ENCODE peak calls at places on chromosome 5, in eight cellular contexts. One of them, this sample, is unnamed.
A peak's percentile ranks its signal among the peaks of the same experiment; 100 is the strongest.

GRCh38 chr5:178994580-178995340 is at the start of gene GRM6:
- DNase-seq in neuronal stem cell: peak; percentile 35
- DNase-seq in A549: no peak
- DNase-seq in fibroblast of lung: no peak
- DNase-seq in CD8-positive, alpha-beta T cell: no peak
- DNase-seq in IMR-90: no peak
- DNase-seq in tibial artery: no peak
- DNase-seq in esophagus squamous epithelium: no peak
- DNase-seq in this sample: no peak

GRCh38 chr5:14296533-14297331 is 153.6 kb downstream of the TRIO start:
- DNase-seq in IMR-90: peak; percentile 36
- DNase-seq in CD8-positive, alpha-beta T cell: no peak
- DNase-seq in esophagus squamous epithelium: no peak
- DNase-seq in A549: no peak
- DNase-seq in neuronal stem cell: no peak
- DNase-seq in fibroblast of lung: no peak
- DNase-seq in tibial artery: no peak
- DNase-seq in this sample: no peak

GRCh38 chr5:180785151-180785781 is 17.3 kb downstream of the MGAT1 start:
- DNase-seq in CD8-positive, alpha-beta T cell: no peak
- DNase-seq in A549: no peak
- DNase-seq in neuronal stem cell: no peak
- DNase-seq in fibroblast of lung: peak; percentile 41
- DNase-seq in IMR-90: peak; percentile 87
- DNase-seq in tibial artery: no peak
- DNase-seq in esophagus squamous epithelium: no peak
- DNase-seq in this sample: peak; percentile 62

GRCh38 chr5:131548190-131548589 is 86.8 kb downstream of the RAPGEF6 start:
- DNase-seq in neuronal stem cell: no peak
- DNase-seq in fibroblast of lung: no peak
- DNase-seq in A549: no peak
- DNase-seq in tibial artery: no peak
- DNase-seq in IMR-90: no peak
- DNase-seq in esophagus squamous epithelium: no peak
- DNase-seq in CD8-positive, alpha-beta T cell: no peak
- DNase-seq in this sample: no peak

GRCh38 chr5:96292582-96293247 is 140.3 kb downstream of the PCSK1 start:
- DNase-seq in tibial artery: peak; percentile 68
- DNase-seq in neuronal stem cell: no peak
- DNase-seq in IMR-90: no peak
- DNase-seq in fibroblast of lung: peak; percentile 65
- DNase-seq in A549: no peak
- DNase-seq in CD8-positive, alpha-beta T cell: no peak
- DNase-seq in esophagus squamous epithelium: no peak
- DNase-seq in this sample: no peak

GRCh38 chr5:133706732-133707430 is 94.5 kb upstream of the FSTL4 start:
- DNase-seq in A549: no peak
- DNase-seq in esophagus squamous epithelium: no peak
- DNase-seq in IMR-90: no peak
- DNase-seq in tibial artery: no peak
- DNase-seq in fibroblast of lung: no peak
- DNase-seq in CD8-positive, alpha-beta T cell: no peak
- DNase-seq in neuronal stem cell: no peak
- DNase-seq in this sample: peak; percentile 9

GRCh38 chr5:57215629-57216195 is 41.9 kb downstream of the GPBP1 start:
- DNase-seq in tibial artery: no peak
- DNase-seq in CD8-positive, alpha-beta T cell: no peak
- DNase-seq in IMR-90: peak; percentile 44
- DNase-seq in esophagus squamous epithelium: no peak
- DNase-seq in fibroblast of lung: peak; percentile 37
- DNase-seq in neuronal stem cell: no peak
- DNase-seq in A549: no peak
- DNase-seq in this sample: no peak

GRCh38 chr5:131394128-131394527 is 130.3 kb downstream of the CDC42SE2 start:
- DNase-seq in fibroblast of lung: peak; percentile 21
- DNase-seq in A549: no peak
- DNase-seq in esophagus squamous epithelium: no peak
- DNase-seq in IMR-90: peak; percentile 69
- DNase-seq in tibial artery: no peak
- DNase-seq in neuronal stem cell: no peak
- DNase-seq in CD8-positive, alpha-beta T cell: no peak
- DNase-seq in this sample: peak; percentile 35

GRCh38 chr5:180808461-180809000 is 5.9 kb upstream of the MGAT1 start:
- DNase-seq in A549: no peak
- DNase-seq in fibroblast of lung: no peak
- DNase-seq in IMR-90: no peak
- DNase-seq in CD8-positive, alpha-beta T cell: no peak
- DNase-seq in neuronal stem cell: no peak
- DNase-seq in esophagus squamous epithelium: no peak
- DNase-seq in tibial artery: peak; percentile 18
- DNase-seq in this sample: peak; percentile 19

GRCh38 chr5:177256296-177256695 is 47.2 kb downstream of the RAB24 start:
- DNase-seq in neuronal stem cell: no peak
- DNase-seq in IMR-90: no peak
- DNase-seq in A549: peak; percentile 13
- DNase-seq in fibroblast of lung: no peak
- DNase-seq in esophagus squamous epithelium: no peak
- DNase-seq in tibial artery: no peak
- DNase-seq in CD8-positive, alpha-beta T cell: no peak
- DNase-seq in this sample: peak; percentile 62

GRCh38 chr5:14587143-14587542 is 5.6 kb downstream of the OTULINL start:
- DNase-seq in neuronal stem cell: no peak
- DNase-seq in A549: no peak
- DNase-seq in tibial artery: peak; percentile 67
- DNase-seq in IMR-90: no peak
- DNase-seq in CD8-positive, alpha-beta T cell: no peak
- DNase-seq in fibroblast of lung: no peak
- DNase-seq in esophagus squamous epithelium: no peak
- DNase-seq in this sample: peak; percentile 77

GRCh38 chr5:14153932-14154646 is 10.9 kb downstream of the TRIO start:
- DNase-seq in fibroblast of lung: peak; percentile 85
- DNase-seq in IMR-90: peak; percentile 83
- DNase-seq in CD8-positive, alpha-beta T cell: no peak
- DNase-seq in esophagus squamous epithelium: no peak
- DNase-seq in tibial artery: peak; percentile 84
- DNase-seq in neuronal stem cell: no peak
- DNase-seq in A549: peak; percentile 57
- DNase-seq in this sample: no peak

GRCh38 chr5:35854248-35854647 is 2.4 kb upstream of the IL7R start:
- DNase-seq in fibroblast of lung: no peak
- DNase-seq in IMR-90: no peak
- DNase-seq in A549: no peak
- DNase-seq in tibial artery: no peak
- DNase-seq in CD8-positive, alpha-beta T cell: peak; percentile 47
- DNase-seq in neuronal stem cell: no peak
- DNase-seq in esophagus squamous epithelium: no peak
- DNase-seq in this sample: no peak

GRCh38 chr5:44862808-44863207 is 54.1 kb downstream of the MRPS30 start:
- DNase-seq in A549: peak; percentile 33
- DNase-seq in fibroblast of lung: peak; percentile 49
- DNase-seq in neuronal stem cell: no peak
- DNase-seq in tibial artery: no peak
- DNase-seq in esophagus squamous epithelium: no peak
- DNase-seq in CD8-positive, alpha-beta T cell: no peak
- DNase-seq in IMR-90: peak; percentile 1
- DNase-seq in this sample: no peak

GRCh38 chr5:123036391-123037103 is at the start of gene PPIC:
- DNase-seq in fibroblast of lung: peak; percentile 81
- DNase-seq in tibial artery: peak; percentile 86
- DNase-seq in IMR-90: peak; percentile 71
- DNase-seq in CD8-positive, alpha-beta T cell: no peak
- DNase-seq in A549: peak; percentile 90
- DNase-seq in neuronal stem cell: peak; percentile 58
- DNase-seq in esophagus squamous epithelium: no peak
- DNase-seq in this sample: peak; percentile 97

GRCh38 chr5:168976311-168976893 is 324.5 kb downstream of the SLIT3 start:
- DNase-seq in CD8-positive, alpha-beta T cell: no peak
- DNase-seq in neuronal stem cell: no peak
- DNase-seq in esophagus squamous epithelium: no peak
- DNase-seq in fibroblast of lung: no peak
- DNase-seq in A549: no peak
- DNase-seq in IMR-90: no peak
- DNase-seq in tibial artery: no peak
- DNase-seq in this sample: no peak

GRCh38 chr5:173499471-173500212 is 116.8 kb downstream of the BOD1 start:
- DNase-seq in IMR-90: no peak
- DNase-seq in CD8-positive, alpha-beta T cell: no peak
- DNase-seq in A549: no peak
- DNase-seq in neuronal stem cell: no peak
- DNase-seq in esophagus squamous epithelium: no peak
- DNase-seq in fibroblast of lung: no peak
- DNase-seq in tibial artery: peak; percentile 48
- DNase-seq in this sample: peak; percentile 45

GRCh38 chr5:72957337-72957736 is 1.5 kb downstream of the FCHO2 start:
- DNase-seq in fibroblast of lung: no peak
- DNase-seq in tibial artery: no peak
- DNase-seq in IMR-90: no peak
- DNase-seq in CD8-positive, alpha-beta T cell: no peak
- DNase-seq in esophagus squamous epithelium: no peak
- DNase-seq in A549: no peak
- DNase-seq in neuronal stem cell: no peak
- DNase-seq in this sample: no peak
- H3K4me3 ChIP-seq in fibroblast of lung: peak overlapping the region; percentile 78
- H3K4me3 ChIP-seq in tibial artery: peak overlapping the region; percentile 87
- H3K4me3 ChIP-seq in IMR-90: peak overlapping the region; percentile 81
- H3K4me3 ChIP-seq in CD8-positive, alpha-beta T cell: no peak overlapping the region
- H3K4me3 ChIP-seq in esophagus squamous epithelium: peak overlapping the region; percentile 87
- H3K4me3 ChIP-seq in A549: peak overlapping the region; percentile 94
- H3K4me3 ChIP-seq in neuronal stem cell: no peak overlapping the region
- H3K4me3 ChIP-seq in this sample: peak overlapping the region; percentile 91

GRCh38 chr5:4579679-4580078 is 560.5 kb upstream of the ADAMTS16 start:
- DNase-seq in esophagus squamous epithelium: no peak
- DNase-seq in tibial artery: no peak
- DNase-seq in CD8-positive, alpha-beta T cell: no peak
- DNase-seq in fibroblast of lung: no peak
- DNase-seq in neuronal stem cell: no peak
- DNase-seq in A549: no peak
- DNase-seq in IMR-90: no peak
- DNase-seq in this sample: no peak

GRCh38 chr5:4584982-4585381 is 555.1 kb upstream of the ADAMTS16 start:
- DNase-seq in fibroblast of lung: no peak
- DNase-seq in neuronal stem cell: no peak
- DNase-seq in CD8-positive, alpha-beta T cell: no peak
- DNase-seq in A549: no peak
- DNase-seq in esophagus squamous epithelium: no peak
- DNase-seq in tibial artery: no peak
- DNase-seq in IMR-90: no peak
- DNase-seq in this sample: no peak

GRCh38 chr5:4576161-4576748 is 563.9 kb upstream of the ADAMTS16 start:
- DNase-seq in esophagus squamous epithelium: no peak
- DNase-seq in CD8-positive, alpha-beta T cell: no peak
- DNase-seq in tibial artery: no peak
- DNase-seq in neuronal stem cell: no peak
- DNase-seq in fibroblast of lung: no peak
- DNase-seq in IMR-90: no peak
- DNase-seq in A549: no peak
- DNase-seq in this sample: no peak

GRCh38 chr5:4580772-4581171 is 559.4 kb upstream of the ADAMTS16 start:
- DNase-seq in CD8-positive, alpha-beta T cell: no peak
- DNase-seq in A549: no peak
- DNase-seq in tibial artery: no peak
- DNase-seq in fibroblast of lung: no peak
- DNase-seq in IMR-90: no peak
- DNase-seq in esophagus squamous epithelium: no peak
- DNase-seq in neuronal stem cell: no peak
- DNase-seq in this sample: no peak

GRCh38 chr5:4581289-4581688 is 558.8 kb upstream of the ADAMTS16 start:
- DNase-seq in neuronal stem cell: no peak
- DNase-seq in fibroblast of lung: no peak
- DNase-seq in esophagus squamous epithelium: no peak
- DNase-seq in A549: no peak
- DNase-seq in IMR-90: no peak
- DNase-seq in CD8-positive, alpha-beta T cell: no peak
- DNase-seq in tibial artery: no peak
- DNase-seq in this sample: no peak
- H3K9me3 ChIP-seq in neuronal stem cell: no peaks in the 10 kb centered on the region
- H3K9me3 ChIP-seq in fibroblast of lung: no peaks in the 10 kb centered on the region
- H3K9me3 ChIP-seq in esophagus squamous epithelium: no peaks in the 10 kb centered on the region
- H3K9me3 ChIP-seq in A549: peaks cover 3% of the 10 kb centered on the region
- H3K9me3 ChIP-seq in IMR-90: peaks cover 28% of the 10 kb centered on the region
- H3K9me3 ChIP-seq in CD8-positive, alpha-beta T cell: no peaks in the 10 kb centered on the region
- H3K9me3 ChIP-seq in tibial artery: peaks cover 5% of the 10 kb centered on the region
- H3K9me3 ChIP-seq in this sample: no peaks in the 10 kb centered on the region

GRCh38 chr5:160369990-160370712 is at the start of gene C1QTNF2:
- DNase-seq in fibroblast of lung: peak; percentile 63
- DNase-seq in IMR-90: peak; percentile 72
- DNase-seq in A549: peak; percentile 6
- DNase-seq in CD8-positive, alpha-beta T cell: no peak
- DNase-seq in tibial artery: peak; percentile 50
- DNase-seq in neuronal stem cell: peak; percentile 29
- DNase-seq in esophagus squamous epithelium: no peak
- DNase-seq in this sample: peak; percentile 26
- H3K4me3 ChIP-seq in fibroblast of lung: peak within 1 kb of the TSS; percentile 67
- H3K4me3 ChIP-seq in IMR-90: peak within 1 kb of the TSS; percentile 60
- H3K4me3 ChIP-seq in A549: peak within 1 kb of the TSS; percentile 47
- H3K4me3 ChIP-seq in CD8-positive, alpha-beta T cell: peak within 1 kb of the TSS; percentile 12
- H3K4me3 ChIP-seq in tibial artery: peak within 1 kb of the TSS; percentile 70
- H3K4me3 ChIP-seq in neuronal stem cell: peak within 1 kb of the TSS; percentile 82
- H3K4me3 ChIP-seq in esophagus squamous epithelium: peak within 1 kb of the TSS; percentile 82
- H3K4me3 ChIP-seq in this sample: peak within 1 kb of the TSS; percentile 56

DNA sequence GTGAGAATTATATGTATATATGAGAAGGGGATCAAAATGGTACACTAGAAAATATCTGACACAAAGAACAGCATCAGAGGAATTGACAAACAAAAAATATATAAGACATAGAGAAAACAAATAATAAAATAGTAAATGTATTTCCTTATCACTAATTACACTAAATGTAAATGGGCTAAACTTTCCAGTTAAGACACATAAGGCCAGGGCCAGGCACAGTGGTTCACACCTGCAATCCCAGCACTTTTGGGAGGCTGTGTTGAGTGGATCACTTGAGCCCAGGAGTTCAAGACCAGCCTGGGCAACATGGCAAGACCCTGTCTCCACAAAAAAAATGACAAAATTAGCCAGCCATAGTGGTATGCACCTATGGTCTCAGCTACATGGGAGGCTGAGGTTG is 8.5 kb downstream of the FBXL17 start:
- DNase-seq in CD8-positive, alpha-beta T cell: no peak
- DNase-seq in IMR-90: no peak
- DNase-seq in tibial artery: no peak
- DNase-seq in A549: no peak
- DNase-seq in esophagus squamous epithelium: no peak
- DNase-seq in neuronal stem cell: no peak
- DNase-seq in fibroblast of lung: no peak
- DNase-seq in this sample: no peak
- H3K9me3 ChIP-seq in CD8-positive, alpha-beta T cell: no peaks in the 10 kb centered on the region
- H3K9me3 ChIP-seq in IMR-90: peaks cover 14% of the 10 kb centered on the region
- H3K9me3 ChIP-seq in tibial artery: peaks cover 11% of the 10 kb centered on the region
- H3K9me3 ChIP-seq in A549: peaks cover 26% of the 10 kb centered on the region
- H3K9me3 ChIP-seq in esophagus squamous epithelium: no peaks in the 10 kb centered on the region
- H3K9me3 ChIP-seq in neuronal stem cell: peaks cover 46% of the 10 kb centered on the region
- H3K9me3 ChIP-seq in fibroblast of lung: no peaks in the 10 kb centered on the region
- H3K9me3 ChIP-seq in this sample: peaks cover 29% of the 10 kb centered on the region

GRCh38 chr5:31047007-31047406 is 146.5 kb upstream of the CDH6 start:
- DNase-seq in esophagus squamous epithelium: no peak
- DNase-seq in neuronal stem cell: no peak
- DNase-seq in IMR-90: no peak
- DNase-seq in A549: no peak
- DNase-seq in tibial artery: no peak
- DNase-seq in CD8-positive, alpha-beta T cell: no peak
- DNase-seq in fibroblast of lung: no peak
- DNase-seq in this sample: no peak
- H3K4me3 ChIP-seq in esophagus squamous epithelium: no peak overlapping the region
- H3K4me3 ChIP-seq in neuronal stem cell: no peak overlapping the region
- H3K4me3 ChIP-seq in IMR-90: no peak overlapping the region
- H3K4me3 ChIP-seq in A549: no peak overlapping the region
- H3K4me3 ChIP-seq in tibial artery: no peak overlapping the region
- H3K4me3 ChIP-seq in CD8-positive, alpha-beta T cell: no peak overlapping the region
- H3K4me3 ChIP-seq in fibroblast of lung: no peak overlapping the region
- H3K4me3 ChIP-seq in this sample: no peak overlapping the region

This sample was measured in upper lobe of left lung.